ENCODE peak calls at places on chromosomes 3 and 15, in eight cellular contexts. P is ACHN; K is AG08396; D is mucosa of descending colon; F is brain microvascular endothelial cell; Q is DMS153; Y is activated CD4-positive, alpha-beta T cell treated with anti-CD3 and anti-CD28 coated beads for 24 hours; E is left colon. R is an unnamed sample.

GRCh38 chr3:71565326-71565725 is 18.2 kb downstream of the FOXP1 start:
- DNase-seq in Y (no peak), D (no peak), P (no peak), E (no peak), K (no peak), Q (no peak), F (no peak), R (no peak)

GRCh38 chr3:73096169-73096568 is 34.7 kb downstream of the EBLN2 start:
- DNase-seq in E (no peak), P (no peak), F (no peak), Y (no peak), K (no peak), Q (no peak), D (no peak), R (no peak)

GRCh38 chr3:137010137-137010536 is 52.4 kb downstream of the IL20RB start:
- DNase-seq in Y (no peak), F (no peak), E (no peak), P (no peak), K (no peak), D (no peak), Q (no peak), R (no peak)

GRCh38 chr3:38059597-38059996 is 20.6 kb downstream of the DLEC1 start:
- DNase-seq in P (no peak), E (no peak), F (no peak), Q (no peak), D (no peak), K (no peak), Y (no peak), R (no peak)

GRCh38 chr15:67130673-67131601 is 65.5 kb downstream of the SMAD3 start:
- DNase-seq in F (no peak), E (no peak), K (no peak), D (no peak), Q (no peak), Y (no peak), P (no peak), R (no peak)

GRCh38 chr3:159130108-159130507 is 328.3 kb downstream of the MFSD1 start:
- DNase-seq in Q (no peak), K (no peak), Y (no peak), F (no peak), P (peak), D (peak), E (peak), R (peak)

GRCh38 chr15:45094358-45094730 is 19.6 kb downstream of the DUOX2 start:
- DNase-seq in Y (no peak), P (no peak), K (no peak), Q (no peak), F (no peak), E (no peak), D (no peak), R (no peak)

GRCh38 chr3:180543877-180544276 is 58.1 kb upstream of the TTC14 start:
- DNase-seq in E (no peak), K (no peak), Q (no peak), F (no peak), P (no peak), D (no peak), Y (no peak), R (no peak)

GRCh38 chr15:25883860-25884259 is 20.7 kb upstream of the ATP10A start:
- DNase-seq in D (no peak), P (peak), K (peak), F (peak), E (no peak), Q (no peak), Y (no peak), R (no peak)

GRCh38 chr15:86611392-86612040 is 531.8 kb downstream of the AGBL1 start:
- DNase-seq in Q (no peak), D (peak), P (no peak), F (no peak), Y (no peak), K (no peak), E (no peak), R (peak)

GRCh38 chr3:23055733-23056376 is 147.3 kb upstream of the UBE2E2 start:
- DNase-seq in K (peak), F (peak), Y (no peak), D (no peak), P (peak), Q (no peak), E (no peak), R (no peak)

GRCh38 chr3:10380906-10381795 is 60.2 kb upstream of the SEC13 start:
- DNase-seq in Y (no peak), D (no peak), E (no peak), F (no peak), K (peak), P (no peak), Q (no peak), R (no peak)

GRCh38 chr3:48492461-48493202 is 11.3 kb downstream of the SHISA5 start:
- DNase-seq in P (no peak), Q (no peak), K (no peak), F (no peak), E (no peak), Y (no peak), D (no peak), R (no peak)

GRCh38 chr15:61327019-61327631 is 98.0 kb upstream of the RORA start:
- DNase-seq in Y (no peak), P (no peak), K (no peak), E (no peak), Q (peak), D (no peak), F (no peak), R (no peak)

GRCh38 chr15:76058714-76059319 is 968 bp upstream of the TMEM266 start:
- DNase-seq in P (no peak), F (no peak), Y (no peak), K (no peak), D (peak), E (peak), Q (no peak), R (peak)

GRCh38 chr3:197002701-197003454 is 26.7 kb downstream of the MELTF start:
- DNase-seq in P (peak), Y (peak), Q (peak), E (peak), F (no peak), D (peak), K (peak), R (peak)

GRCh38 chr15:35330921-35331320 is 215.0 kb downstream of the DPH6 start:
- DNase-seq in F (no peak), Q (no peak), E (no peak), K (no peak), D (no peak), P (no peak), Y (no peak), R (no peak)

GRCh38 chr3:154421067-154421466 is 8.9 kb downstream of the GPR149 start:
- DNase-seq in F (peak), Y (no peak), K (no peak), P (peak), Q (no peak), D (peak), E (no peak), R (peak)

GRCh38 chr3:149541091-149541491 is 66.6 kb downstream of the TM4SF4 start:
- DNase-seq in K (no peak), Q (no peak), D (no peak), F (peak), P (peak), Y (no peak), E (no peak), R (no peak)

GRCh38 chr3:79368403-79368802 is 399.4 kb downstream of the ROBO1 start:
- DNase-seq in Y (no peak), P (no peak), Q (no peak), K (no peak), D (no peak), E (no peak), F (no peak), R (peak)

GRCh38 chr15:85527907-85528306 is 147.5 kb downstream of the AKAP13 start:
- DNase-seq in P (peak), Y (no peak), K (peak), Q (no peak), E (no peak), D (no peak), F (peak), R (peak)

GRCh38 chr3:78569820-78570219 is 1198.0 kb downstream of the ROBO1 start:
- DNase-seq in Q (no peak), K (no peak), P (no peak), D (no peak), F (no peak), E (no peak), Y (no peak), R (no peak)

GRCh38 chr3:194150252-194150934 is 14.4 kb downstream of the HES1 start:
- DNase-seq in K (no peak), D (no peak), F (no peak), Q (no peak), Y (no peak), E (no peak), P (no peak), R (no peak)

GRCh38 chr3:134463676-134464611 is 21.8 kb downstream of the ANAPC13 start:
- DNase-seq in F (peak), D (peak), P (no peak), Q (no peak), K (peak), E (peak), Y (no peak), R (peak)

GRCh38 chr15:61768131-61768530 is 292.1 kb downstream of the VPS13C start:
- DNase-seq in E (no peak), Q (no peak), Y (no peak), D (no peak), K (no peak), F (no peak), P (no peak), R (no peak)

GRCh38 chr15:25058080-25058785 is 103.4 kb downstream of the SNRPN start:
- DNase-seq in E (no peak), D (no peak), Q (no peak), K (peak), F (no peak), P (no peak), Y (no peak), R (no peak)

GRCh38 chr15:25250906-25251622 is 187.8 kb downstream of the UBE3A start:
- DNase-seq in F (no peak), E (no peak), D (no peak), Q (no peak), P (no peak), K (no peak), Y (no peak), R (no peak)

GRCh38 chr15:76577879-76578512 is 241.4 kb downstream of the ISL2 start:
- DNase-seq in E (peak), Q (no peak), P (no peak), F (no peak), D (peak), K (no peak), Y (no peak), R (no peak)

GRCh38 chr3:11236588-11237461 is 35.4 kb upstream of the ATG7 start:
- DNase-seq in Q (peak), Y (peak), D (peak), P (peak), F (peak), E (peak), K (no peak), R (peak)

GRCh38 chr3:111787556-111788463 is 71.3 kb upstream of the PHLDB2 start:
- DNase-seq in Q (no peak), F (no peak), D (no peak), K (no peak), P (no peak), E (no peak), Y (no peak), R (no peak)

GRCh38 chr3:62100233-62100989 is 272.9 kb downstream of the FEZF2 start:
- DNase-seq in Y (no peak), E (no peak), K (no peak), F (no peak), P (no peak), Q (no peak), D (no peak), R (no peak)

GRCh38 chr15:34812369-34812768 is 17.0 kb upstream of the ACTC1 start:
- DNase-seq in E (no peak), K (no peak), D (no peak), P (no peak), Q (no peak), Y (no peak), F (peak), R (no peak)

R was measured in mesendoderm.